ENCODE peak calls at places on chromosomes 4 and X, in five cellular contexts. One of them, this sample, is unnamed.

GRCh38 chr4:53688186-53688790 is 97.0 kb upstream of the LNX1 start:
- DNase-seq in CD4-positive, alpha-beta T cell: no peak
- DNase-seq in fibroblast of lung: peak; percentile 98
- DNase-seq in SJSA1: peak; percentile 94
- DNase-seq in heart left ventricle: no peak
- DNase-seq in this sample: no peak

GRCh38 chr4:31108762-31109161 is 388.6 kb downstream of the PCDH7 start:
- DNase-seq in CD4-positive, alpha-beta T cell: no peak
- DNase-seq in fibroblast of lung: no peak
- DNase-seq in SJSA1: no peak
- DNase-seq in heart left ventricle: no peak
- DNase-seq in this sample: no peak

GRCh38 chr4:75376543-75376942 is 137.7 kb downstream of the RCHY1 start:
- DNase-seq in CD4-positive, alpha-beta T cell: no peak
- DNase-seq in fibroblast of lung: no peak
- DNase-seq in SJSA1: no peak
- DNase-seq in heart left ventricle: no peak
- DNase-seq in this sample: no peak

GRCh38 chr4:112082954-112083586 is 62.2 kb upstream of the FAM241A start:
- DNase-seq in CD4-positive, alpha-beta T cell: no peak
- DNase-seq in fibroblast of lung: peak; percentile 77
- DNase-seq in SJSA1: peak; percentile 79
- DNase-seq in heart left ventricle: no peak
- DNase-seq in this sample: no peak

GRCh38 chr4:181365671-181366070 is 877.5 kb upstream of the TENM3 start:
- DNase-seq in CD4-positive, alpha-beta T cell: no peak
- DNase-seq in fibroblast of lung: no peak
- DNase-seq in SJSA1: no peak
- DNase-seq in heart left ventricle: no peak
- DNase-seq in this sample: no peak

GRCh38 chr4:175906397-175906796 is 94.3 kb upstream of the GPM6A start:
- DNase-seq in CD4-positive, alpha-beta T cell: no peak
- DNase-seq in fibroblast of lung: no peak
- DNase-seq in SJSA1: no peak
- DNase-seq in heart left ventricle: no peak
- DNase-seq in this sample: no peak

GRCh38 chr4:100417565-100417964 is 100.3 kb downstream of the EMCN start:
- DNase-seq in CD4-positive, alpha-beta T cell: no peak
- DNase-seq in fibroblast of lung: peak; percentile 47
- DNase-seq in SJSA1: no peak
- DNase-seq in heart left ventricle: no peak
- DNase-seq in this sample: no peak

GRCh38 chr4:139606600-139607301 is 50.7 kb upstream of the SETD7 start:
- DNase-seq in CD4-positive, alpha-beta T cell: no peak
- DNase-seq in fibroblast of lung: peak; percentile 44
- DNase-seq in SJSA1: peak; percentile 65
- DNase-seq in heart left ventricle: no peak
- DNase-seq in this sample: peak; percentile 8

GRCh38 chr4:157096439-157096838 is 20.5 kb downstream of the GLRB start:
- DNase-seq in CD4-positive, alpha-beta T cell: no peak
- DNase-seq in fibroblast of lung: no peak
- DNase-seq in SJSA1: no peak
- DNase-seq in heart left ventricle: no peak
- DNase-seq in this sample: no peak

GRCh38 chr4:78562687-78563086 is 11.1 kb downstream of the ANXA3 start:
- DNase-seq in CD4-positive, alpha-beta T cell: no peak
- DNase-seq in fibroblast of lung: no peak
- DNase-seq in SJSA1: no peak
- DNase-seq in heart left ventricle: no peak
- DNase-seq in this sample: no peak
- H3K27ac ChIP-seq in CD4-positive, alpha-beta T cell: no peak overlapping the region
- H3K27ac ChIP-seq in fibroblast of lung: no peak overlapping the region
- H3K27ac ChIP-seq in SJSA1: no peak overlapping the region
- H3K27ac ChIP-seq in heart left ventricle: no peak overlapping the region
- H3K27ac ChIP-seq in this sample: no peak overlapping the region

GRCh38 chrX:134146493-134146892 is 90.5 kb upstream of the CCDC160 start:
- DNase-seq in CD4-positive, alpha-beta T cell: no peak
- DNase-seq in fibroblast of lung: no peak
- DNase-seq in SJSA1: no peak
- DNase-seq in heart left ventricle: no peak
- DNase-seq in this sample: no peak

GRCh38 chrX:134144231-134144630 is 92.8 kb upstream of the CCDC160 start:
- DNase-seq in CD4-positive, alpha-beta T cell: no peak
- DNase-seq in fibroblast of lung: peak; percentile 26
- DNase-seq in SJSA1: peak; percentile 11
- DNase-seq in heart left ventricle: no peak
- DNase-seq in this sample: peak; percentile 1

DNA sequence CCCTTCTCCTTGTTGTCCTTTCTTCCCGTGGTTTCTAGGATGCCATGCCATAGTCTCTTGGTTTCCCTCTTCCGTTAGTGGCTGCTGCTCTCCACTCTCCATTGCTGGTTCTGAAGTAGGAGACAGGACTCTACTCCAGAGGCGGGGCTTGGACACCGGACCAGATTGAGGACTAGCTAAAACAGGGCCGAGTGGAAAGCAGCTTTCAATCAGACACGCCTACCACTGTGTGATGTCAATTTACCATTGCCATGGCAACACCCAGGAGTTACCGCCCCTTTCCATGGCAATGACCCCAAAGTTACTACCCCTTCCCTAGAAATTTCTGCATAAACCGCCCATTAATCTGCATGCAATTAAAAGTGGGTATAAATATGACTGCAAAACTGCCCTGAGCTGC is 88.7 kb upstream of the CCDC160 start:
- DNase-seq in CD4-positive, alpha-beta T cell: no peak
- DNase-seq in fibroblast of lung: no peak
- DNase-seq in SJSA1: no peak
- DNase-seq in heart left ventricle: no peak
- DNase-seq in this sample: no peak
- H3K27ac ChIP-seq in CD4-positive, alpha-beta T cell: no peak overlapping the region
- H3K27ac ChIP-seq in fibroblast of lung: no peak overlapping the region
- H3K27ac ChIP-seq in SJSA1: no peak overlapping the region
- H3K27ac ChIP-seq in heart left ventricle: no peak overlapping the region
- H3K27ac ChIP-seq in this sample: no peak overlapping the region

DNA sequence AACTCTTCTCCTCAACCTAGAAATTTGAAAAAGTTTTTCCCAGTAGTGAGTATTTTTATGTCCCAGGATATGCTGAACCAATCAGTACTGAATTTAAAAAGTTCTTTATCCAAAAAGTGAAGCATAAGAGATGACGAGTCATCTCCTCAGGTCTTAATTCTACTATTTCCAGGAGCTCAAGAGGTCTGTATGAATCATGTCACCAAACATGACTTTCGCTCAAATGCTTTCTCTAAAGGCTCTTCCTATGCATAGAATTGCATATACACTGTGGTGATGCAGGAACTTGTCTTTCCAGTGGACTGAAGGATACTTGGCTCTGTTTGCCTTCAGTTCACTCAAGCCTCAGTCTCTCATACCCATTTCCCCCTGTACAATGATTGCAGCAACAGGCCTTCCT is 36.1 kb downstream of the ZNF41 start:
- DNase-seq in CD4-positive, alpha-beta T cell: no peak
- DNase-seq in fibroblast of lung: no peak
- DNase-seq in SJSA1: no peak
- DNase-seq in heart left ventricle: no peak
- DNase-seq in this sample: no peak
- H3K27ac ChIP-seq in CD4-positive, alpha-beta T cell: no peak overlapping the region
- H3K27ac ChIP-seq in fibroblast of lung: no peak overlapping the region
- H3K27ac ChIP-seq in SJSA1: no peak overlapping the region
- H3K27ac ChIP-seq in heart left ventricle: no peak overlapping the region
- H3K27ac ChIP-seq in this sample: no peak overlapping the region

DNA sequence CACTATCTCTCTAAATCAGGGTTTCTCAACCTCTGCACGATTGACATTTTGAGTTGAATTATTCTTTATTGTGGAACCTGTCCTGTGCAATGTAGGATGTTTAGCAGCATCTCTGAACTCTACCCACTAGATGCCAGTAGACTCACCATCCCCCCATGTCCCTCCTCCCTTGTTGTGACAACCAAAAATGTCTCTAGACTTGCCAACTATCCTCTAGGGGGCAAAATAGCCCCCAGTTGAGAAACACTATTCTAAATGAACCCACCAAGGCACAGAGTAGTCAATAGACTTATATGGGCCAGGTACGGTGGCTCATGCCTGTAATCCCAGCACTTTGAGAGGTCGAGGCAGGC is 49.1 kb upstream of the GAB1 start:
- DNase-seq in CD4-positive, alpha-beta T cell: no peak
- DNase-seq in fibroblast of lung: no peak
- DNase-seq in SJSA1: no peak
- DNase-seq in heart left ventricle: no peak
- DNase-seq in this sample: no peak
- H3K27ac ChIP-seq in CD4-positive, alpha-beta T cell: no peak overlapping the region
- H3K27ac ChIP-seq in fibroblast of lung: peak overlapping the region; percentile 37
- H3K27ac ChIP-seq in SJSA1: no peak overlapping the region
- H3K27ac ChIP-seq in heart left ventricle: peak overlapping the region; percentile 46
- H3K27ac ChIP-seq in this sample: no peak overlapping the region

GRCh38 chr4:3477750-3478430 is 14.8 kb downstream of the DOK7 start:
- DNase-seq in CD4-positive, alpha-beta T cell: no peak
- DNase-seq in fibroblast of lung: no peak
- DNase-seq in SJSA1: no peak
- DNase-seq in heart left ventricle: peak; percentile 44
- DNase-seq in this sample: no peak

GRCh38 chr4:3479358-3480101 is 16.4 kb downstream of the DOK7 start:
- DNase-seq in CD4-positive, alpha-beta T cell: no peak
- DNase-seq in fibroblast of lung: no peak
- DNase-seq in SJSA1: no peak
- DNase-seq in heart left ventricle: peak; percentile 69
- DNase-seq in this sample: no peak

GRCh38 chr4:3480528-3481112 is 17.5 kb downstream of the DOK7 start:
- DNase-seq in CD4-positive, alpha-beta T cell: peak; percentile 66
- DNase-seq in fibroblast of lung: peak; percentile 76
- DNase-seq in SJSA1: peak; percentile 44
- DNase-seq in heart left ventricle: peak; percentile 87
- DNase-seq in this sample: peak; percentile 62

GRCh38 chr4:3476936-3477749 is 14.0 kb downstream of the DOK7 start:
- DNase-seq in CD4-positive, alpha-beta T cell: no peak
- DNase-seq in fibroblast of lung: no peak
- DNase-seq in SJSA1: no peak
- DNase-seq in heart left ventricle: peak; percentile 57
- DNase-seq in this sample: no peak

GRCh38 chr4:3478446-3479357 is 15.6 kb downstream of the DOK7 start:
- DNase-seq in CD4-positive, alpha-beta T cell: no peak
- DNase-seq in fibroblast of lung: no peak
- DNase-seq in SJSA1: no peak
- DNase-seq in heart left ventricle: peak; percentile 51
- DNase-seq in this sample: no peak
- H3K27ac ChIP-seq in CD4-positive, alpha-beta T cell: no peak overlapping the region
- H3K27ac ChIP-seq in fibroblast of lung: no peak overlapping the region
- H3K27ac ChIP-seq in SJSA1: no peak overlapping the region
- H3K27ac ChIP-seq in heart left ventricle: no peak overlapping the region
- H3K27ac ChIP-seq in this sample: no peak overlapping the region

DNA sequence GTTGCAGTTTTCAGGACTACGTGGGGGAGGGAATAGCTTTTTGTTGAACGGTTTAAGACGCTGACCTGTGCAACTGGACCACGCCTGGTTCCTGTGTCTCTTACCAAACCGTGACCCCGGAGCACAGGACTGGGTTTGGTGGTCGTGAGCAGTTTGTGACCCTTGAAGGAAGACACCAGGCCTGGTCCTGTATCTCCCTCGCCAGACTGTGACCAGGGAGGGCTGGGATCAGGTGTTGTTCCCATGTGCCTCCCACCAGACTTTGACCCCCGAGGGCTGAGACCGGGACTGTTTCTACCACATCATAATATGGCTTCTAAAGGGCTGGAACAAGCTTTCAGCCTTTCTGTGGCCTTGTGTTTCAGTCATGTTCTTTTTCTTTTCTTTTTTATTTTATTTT is 683 bp downstream of the EBP start:
- DNase-seq in CD4-positive, alpha-beta T cell: no peak
- DNase-seq in fibroblast of lung: no peak
- DNase-seq in SJSA1: peak; percentile 11
- DNase-seq in heart left ventricle: no peak
- DNase-seq in this sample: no peak
- H3K27ac ChIP-seq in CD4-positive, alpha-beta T cell: peak overlapping the region; percentile 65
- H3K27ac ChIP-seq in fibroblast of lung: peak overlapping the region; percentile 47
- H3K27ac ChIP-seq in SJSA1: no peak overlapping the region
- H3K27ac ChIP-seq in heart left ventricle: peak overlapping the region; percentile 55
- H3K27ac ChIP-seq in this sample: peak overlapping the region; percentile 63

GRCh38 chr4:134215636-134216340 is 14.2 kb upstream of the PABPC4L start:
- DNase-seq in CD4-positive, alpha-beta T cell: no peak
- DNase-seq in fibroblast of lung: no peak
- DNase-seq in SJSA1: no peak
- DNase-seq in heart left ventricle: no peak
- DNase-seq in this sample: no peak
- H3K27ac ChIP-seq in CD4-positive, alpha-beta T cell: no peak overlapping the region
- H3K27ac ChIP-seq in fibroblast of lung: no peak overlapping the region
- H3K27ac ChIP-seq in SJSA1: no peak overlapping the region
- H3K27ac ChIP-seq in heart left ventricle: no peak overlapping the region
- H3K27ac ChIP-seq in this sample: no peak overlapping the region